ENCODE peak calls at places on chromosome 11, in seven cellular contexts. W is thoracic aorta; L is CD8-positive, alpha-beta T cell; C is T-helper 1 cell; A is RPMI7951; H is stimulated activated naive B cell treated with anti-CD40 and anti-IgM and Interleukin-4, amounts not matched to agents 10 μg/mL and 1 μg/mL and 100 μg/mL, for 72 hours; T is neural crest cell. F is an unnamed sample.

GRCh38 chr11:42552786-42553185 is 759.0 kb upstream of the API5 start:
- DNase-seq in H (no peak), W (no peak), L (no peak), A (no peak), T (no peak), C (no peak), F (no peak)

GRCh38 chr11:7672960-7673723 is at the start of gene CYB5R2:
- DNase-seq in T (peak; percentile 47), W (peak; percentile 45), L (no peak), A (no peak), C (no peak), H (no peak), F (peak; percentile 76)

GRCh38 chr11:61814242-61814957 is 2.4 kb downstream of the FADS1 start:
- DNase-seq in C (no peak), L (no peak), T (no peak), W (no peak), H (peak; percentile 14), A (peak; percentile 51), F (peak; percentile 27)

GRCh38 chr11:18329196-18329870 is 7.0 kb downstream of the GTF2H1 start:
- DNase-seq in T (no peak), C (no peak), L (no peak), H (no peak), A (no peak), W (no peak), F (peak; percentile 16)

GRCh38 chr11:9138612-9139579 is 47.5 kb upstream of the SCUBE2 start:
- DNase-seq in H (no peak), W (peak; percentile 19), T (no peak), C (no peak), L (peak; percentile 16), A (peak; percentile 85), F (no peak)

GRCh38 chr11:797300-798092 is 585 bp downstream of the SLC25A22 start:
- DNase-seq in W (no peak), H (peak; percentile 75), A (peak; percentile 72), C (peak; percentile 66), T (peak; percentile 61), L (peak; percentile 77), F (peak; percentile 85)

GRCh38 chr11:111797145-111797581 is 31.0 kb upstream of the PPP2R1B start:
- DNase-seq in H (peak; percentile 44), L (no peak), W (no peak), A (peak; percentile 54), T (no peak), C (no peak), F (peak; percentile 25)

GRCh38 chr11:130390071-130390758 is 38.2 kb downstream of the ADAMTS8 start:
- DNase-seq in C (no peak), T (no peak), W (no peak), A (peak; percentile 51), L (no peak), H (no peak), F (no peak)

GRCh38 chr11:110473666-110474065 is 43.9 kb downstream of the FDX1 start:
- DNase-seq in W (no peak), H (no peak), T (no peak), A (no peak), C (no peak), L (no peak), F (no peak)

GRCh38 chr11:32297629-32298028 is 137.7 kb downstream of the WT1 start:
- DNase-seq in L (no peak), W (no peak), H (no peak), T (no peak), A (peak; percentile 40), C (no peak), F (peak; percentile 32)

GRCh38 chr11:117833401-117833891 is 8.9 kb upstream of the FXYD2 start:
- DNase-seq in C (no peak), W (no peak), L (no peak), H (no peak), T (no peak), A (no peak), F (no peak)

GRCh38 chr11:78194490-78194889 is 5.8 kb downstream of the USP35 start:
- DNase-seq in A (no peak), T (no peak), L (no peak), C (no peak), W (no peak), H (no peak), F (no peak)

GRCh38 chr11:12251651-12252560 is 125.5 kb upstream of the PARVA start:
- DNase-seq in C (no peak), W (no peak), T (no peak), L (no peak), A (no peak), H (no peak), F (no peak)

GRCh38 chr11:78576549-78577097 is 2.0 kb upstream of the NARS2 start:
- DNase-seq in A (no peak), H (no peak), W (no peak), T (no peak), L (no peak), C (no peak), F (no peak)

GRCh38 chr11:69524991-69525411 is 43.5 kb downstream of the LINC01488 start:
- DNase-seq in C (no peak), L (no peak), A (no peak), W (no peak), T (no peak), H (no peak), F (no peak)

GRCh38 chr11:86214710-86215109 is 29.8 kb upstream of the EED start:
- DNase-seq in T (no peak), L (no peak), H (peak; percentile 90), A (no peak), C (no peak), W (no peak), F (peak; percentile 55)

GRCh38 chr11:122976734-122977454 is 4.7 kb downstream of the BSX start:
- DNase-seq in W (no peak), T (no peak), A (peak; percentile 3), C (no peak), H (no peak), L (no peak), F (no peak)

GRCh38 chr11:103202048-103202651 is 92.9 kb downstream of the DYNC2H1 start:
- DNase-seq in C (no peak), H (no peak), W (no peak), A (peak; percentile 43), L (no peak), T (no peak), F (peak; percentile 6)

GRCh38 chr11:20840341-20840740 is 171.0 kb downstream of the NELL1 start:
- DNase-seq in H (no peak), T (no peak), C (no peak), A (no peak), W (no peak), L (no peak), F (no peak)